ENCODE peak calls at places on chromosome 10, in nine cellular contexts. E, A, X, C, R, U, G, J and Z are unnamed samples.

GRCh38 chr10:127039435-127039834 is 134.2 kb downstream of the DOCK1 start:
- DNase-seq in A (no peak), G (no peak), R (no peak), X (no peak), E (no peak), C (no peak), U (no peak), J (no peak), Z (no peak)

GRCh38 chr10:33217854-33218253 is 116.6 kb downstream of the NRP1 start:
- DNase-seq in X (no peak), G (peak; percentile 93), A (no peak), R (no peak), U (no peak), J (no peak), C (no peak), E (no peak), Z (no peak)

GRCh38 chr10:96025566-96025965 is 17.8 kb upstream of the CCNJ start:
- DNase-seq in J (no peak), A (peak; percentile 64), E (peak; percentile 27), C (peak; percentile 18), X (peak; percentile 37), R (peak; percentile 66), U (peak; percentile 37), G (peak; percentile 26), Z (peak; percentile 34)

GRCh38 chr10:27783660-27784059 is 38.0 kb upstream of the MKX start:
- DNase-seq in U (peak; percentile 69), X (peak; percentile 36), R (peak; percentile 31), A (peak; percentile 79), C (peak; percentile 73), J (no peak), G (peak; percentile 78), E (peak; percentile 75), Z (peak; percentile 81)

GRCh38 chr10:106278385-106278784 is 886.1 kb downstream of the SORCS1 start:
- DNase-seq in X (peak; percentile 11), J (peak; percentile 7), E (peak; percentile 9), U (peak; percentile 11), C (no peak), G (peak; percentile 41), R (no peak), A (peak; percentile 34), Z (no peak)

GRCh38 chr10:122663516-122664130 is 36.0 kb downstream of the C10orf120 start:
- DNase-seq in C (no peak), E (no peak), A (no peak), X (no peak), G (no peak), R (no peak), J (no peak), U (no peak), Z (no peak)

GRCh38 chr10:26792780-26793495 is 67.8 kb downstream of the ABI1 start:
- DNase-seq in G (no peak), R (no peak), E (peak; percentile 40), C (no peak), U (no peak), A (no peak), X (no peak), J (no peak), Z (no peak)

GRCh38 chr10:79049931-79050895 is 18.6 kb upstream of the ZMIZ1 start:
- DNase-seq in X (no peak), U (no peak), C (no peak), J (no peak), A (no peak), G (peak; percentile 59), R (no peak), E (peak; percentile 67), Z (no peak)

GRCh38 chr10:123645615-123646014 is 20.5 kb upstream of the GPR26 start:
- DNase-seq in R (no peak), X (no peak), A (no peak), U (no peak), G (no peak), E (no peak), C (no peak), J (no peak), Z (no peak)

GRCh38 chr10:112584276-112584675 is 137.3 kb downstream of the VTI1A start:
- DNase-seq in A (no peak), G (peak; percentile 52), J (no peak), X (no peak), C (no peak), U (no peak), E (peak; percentile 81), R (no peak), Z (no peak)

GRCh38 chr10:62130948-62131347 is 137.7 kb downstream of the RTKN2 start:
- DNase-seq in U (no peak), C (no peak), A (no peak), G (peak; percentile 100), E (peak; percentile 91), J (no peak), R (no peak), X (no peak), Z (no peak)

GRCh38 chr10:127872871-127873600 is 19.7 kb downstream of the CLRN3 start:
- DNase-seq in G (peak; percentile 28), A (no peak), E (no peak), X (peak; percentile 80), R (no peak), U (no peak), C (no peak), J (no peak), Z (no peak)

GRCh38 chr10:34966440-34966839 is 123.7 kb downstream of the CUL2 start:
- DNase-seq in C (no peak), G (peak; percentile 53), X (no peak), J (no peak), U (no peak), R (no peak), E (peak; percentile 59), A (no peak), Z (no peak)

GRCh38 chr10:15901889-15902288 is 41.6 kb upstream of the MINDY3 start:
- DNase-seq in R (no peak), G (no peak), C (no peak), X (no peak), U (peak; percentile 33), E (no peak), J (no peak), A (peak; percentile 76), Z (no peak)

GRCh38 chr10:68073631-68074403 is 1.3 kb downstream of the HERC4 start:
- DNase-seq in U (no peak), X (peak; percentile 11), E (peak; percentile 48), G (peak; percentile 56), J (no peak), R (peak; percentile 30), C (no peak), A (no peak), Z (no peak)

GRCh38 chr10:5076615-5077014 is 17.6 kb upstream of the AKR1C3 start:
- DNase-seq in A (no peak), R (no peak), C (no peak), X (no peak), E (peak; percentile 64), G (no peak), J (no peak), U (no peak), Z (no peak)

GRCh38 chr10:74039561-74040145 is 41.7 kb downstream of the VCL start:
- DNase-seq in R (no peak), J (no peak), X (no peak), U (no peak), A (no peak), G (no peak), E (peak; percentile 91), C (no peak), Z (no peak)
- TF ChIP-seq EZH2phosphoT487 in R (no peak), J (no peak), X (no peak), U (no peak), A (no peak), G (no peak), E (no peak), C (no peak), Z (no peak)

DNA sequence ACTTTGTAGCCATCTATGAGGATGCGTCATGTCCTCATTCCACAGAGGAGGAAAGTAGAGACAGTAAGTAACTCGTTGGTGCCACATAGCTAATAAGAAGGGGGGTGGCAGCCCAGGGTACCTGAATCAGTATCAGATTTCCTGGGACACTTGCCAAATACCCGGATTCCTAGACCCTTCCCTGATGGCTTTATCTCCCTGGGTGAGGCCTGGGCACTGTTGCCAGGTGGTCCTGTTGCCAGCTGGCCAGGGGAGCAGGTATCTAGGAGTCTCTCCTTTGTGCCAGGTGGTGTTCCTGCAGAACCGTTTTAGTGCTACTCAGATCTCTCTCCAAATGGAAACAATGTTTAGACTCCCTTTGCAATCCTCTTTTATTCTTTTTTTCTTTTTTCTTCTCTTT is 12.7 kb downstream of the SLC29A3 start:
- DNase-seq in C (no peak), J (no peak), R (no peak), A (no peak), G (no peak), X (no peak), E (no peak), U (no peak), Z (no peak)
- TF ChIP-seq EZH2phosphoT487 in C (no peak), J (no peak), R (no peak), A (no peak), G (no peak), X (no peak), E (no peak), U (no peak), Z (no peak)

GRCh38 chr10:104622175-104622574 is 18.9 kb upstream of the SORCS3 start:
- DNase-seq in G (no peak), J (no peak), R (no peak), X (no peak), A (peak; percentile 26), U (no peak), E (no peak), C (no peak), Z (no peak)

GRCh38 chr10:104617831-104618230 is 23.3 kb upstream of the SORCS3 start:
- DNase-seq in J (no peak), C (no peak), E (no peak), G (no peak), X (no peak), A (no peak), R (no peak), U (no peak), Z (no peak)

DNA sequence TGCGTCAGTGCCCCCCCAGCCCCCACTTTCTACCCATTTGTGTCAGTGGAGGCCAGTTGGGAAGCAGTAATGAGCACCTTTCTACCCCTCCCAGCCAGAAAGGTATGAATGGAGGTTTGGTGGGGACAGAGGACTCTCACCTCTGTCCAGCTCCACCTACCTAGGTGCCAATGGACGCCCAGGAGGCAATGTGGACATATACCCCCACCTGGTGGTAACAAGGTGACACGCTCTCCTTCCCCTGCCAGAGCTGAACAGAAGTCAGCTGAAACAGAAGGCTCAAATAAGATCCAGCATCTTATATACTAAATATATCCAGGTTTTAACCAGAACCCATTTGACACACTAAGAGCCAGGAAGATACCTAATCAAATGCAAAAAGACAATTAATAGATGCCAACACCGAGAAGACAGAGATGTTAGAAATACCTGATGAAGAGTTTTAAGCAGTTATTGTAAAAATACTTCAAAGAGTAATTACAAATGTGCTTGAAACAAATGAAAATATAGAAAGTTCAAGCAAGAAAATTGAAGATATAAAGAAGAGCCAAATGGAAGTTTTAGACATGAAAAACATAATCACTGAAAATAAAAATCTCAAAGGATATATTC is 18.4 kb upstream of the SORCS3 start:
- DNase-seq in X (peak; percentile 67), J (peak; percentile 62), C (peak; percentile 18), G (peak; percentile 51), A (peak; percentile 84), E (peak; percentile 52), R (peak; percentile 5), U (peak; percentile 79), Z (peak; percentile 55)
- TF ChIP-seq EZH2phosphoT487 in X (no peak), J (no peak), C (no peak), G (no peak), A (no peak), E (no peak), R (no peak), U (no peak), Z (no peak)

DNA sequence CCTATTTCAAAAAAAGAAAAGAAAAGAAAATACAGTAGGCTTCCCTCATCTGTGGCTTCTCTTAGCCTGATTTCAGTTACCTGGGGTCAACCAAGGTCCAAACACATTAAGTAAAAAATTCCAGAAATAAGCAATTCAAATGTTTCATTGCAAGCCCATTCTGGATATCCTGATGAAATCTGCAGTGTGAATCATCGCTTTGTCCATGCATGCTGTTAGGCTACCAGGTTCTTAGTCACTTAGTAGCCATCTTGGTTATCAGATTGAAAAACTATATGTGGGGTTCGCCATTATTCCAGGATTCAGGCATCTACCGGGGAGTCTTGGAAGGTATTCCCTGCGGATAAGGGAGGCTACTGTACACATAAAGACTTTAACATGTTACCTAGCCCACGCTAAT is 991 bp upstream of the FAM204A start:
- DNase-seq in J (no peak), C (no peak), U (no peak), R (no peak), A (no peak), G (peak; percentile 12), E (peak; percentile 81), X (no peak), Z (no peak)
- TF ChIP-seq EZH2phosphoT487 in J (no peak), C (no peak), U (no peak), R (no peak), A (no peak), G (no peak), E (no peak), X (no peak), Z (no peak)